ENCODE peak calls at places on chromosomes 1 and 21, in nine cellular contexts. A is breast epithelium; L is NCI-H1105; P is HEK293T; G is ELF-1; J is caudate nucleus; D is anterior cingulate cortex; Y is body of pancreas; T is activated T-cell treated with anti-CD3 and anti-CD28 coated beads, Interleukin-2, amount 50 U/mL, for 24 hours. X is an unnamed sample.

GRCh38 chr1:185448591-185449186 is 131.6 kb upstream of the IVNS1ABP start:
- DNase-seq in P (no peak), L (no peak), A (no peak), J (no peak), Y (no peak), G (no peak), T (no peak), D (no peak), X (no peak)

GRCh38 chr21:44657635-44658183 is at the start of gene KRTAP12-3:
- DNase-seq in T (no peak), D (no peak), G (no peak), P (no peak), Y (no peak), J (no peak), L (no peak), A (no peak), X (no peak)

GRCh38 chr1:206029484-206029883 is 5.8 kb upstream of the CTSE start:
- DNase-seq in T (no peak), A (no peak), D (no peak), G (no peak), P (no peak), Y (peak), J (no peak), L (no peak), X (no peak)

GRCh38 chr1:53902235-53902920 is 8.4 kb downstream of the DIO1 start:
- DNase-seq in D (no peak), A (no peak), L (no peak), G (no peak), Y (no peak), J (no peak), P (no peak), T (no peak), X (no peak)

GRCh38 chr1:32886012-32886827 is at the start of gene HPCA:
- DNase-seq in A (peak), G (peak), J (no peak), Y (peak), P (peak), L (peak), T (peak), D (no peak), X (peak)

GRCh38 chr21:43304206-43304605 is 122.7 kb downstream of the SIK1 start:
- DNase-seq in T (no peak), J (no peak), G (no peak), P (no peak), A (no peak), L (no peak), D (no peak), Y (no peak), X (no peak)

GRCh38 chr1:239361403-239361802 is 25.0 kb upstream of the CHRM3 start:
- DNase-seq in L (no peak), J (no peak), D (no peak), A (no peak), T (no peak), Y (no peak), P (no peak), G (no peak), X (no peak)

GRCh38 chr1:18816808-18817207 is 42.7 kb downstream of the TAS1R2 start:
- DNase-seq in A (no peak), T (no peak), Y (no peak), L (no peak), P (no peak), J (no peak), D (no peak), G (peak), X (no peak)

GRCh38 chr1:243345205-243345604 is 89.4 kb downstream of the SDCCAG8 start:
- DNase-seq in G (no peak), P (no peak), Y (peak), D (no peak), T (no peak), L (no peak), A (no peak), J (no peak), X (peak)

GRCh38 chr1:192905049-192905448 is 96.2 kb downstream of the RGS2 start:
- DNase-seq in G (no peak), T (no peak), A (no peak), J (no peak), D (no peak), Y (no peak), L (no peak), P (no peak), X (no peak)

X was measured in Calu3.